ENCODE peak calls at places on chromosomes 5 and 9, in six cellular contexts. E is cardiac muscle cell, Y is AG10803, F is right cardiac atrium, D is NCI-H1694, J is tibial nerve. T is an unnamed sample.

GRCh38 chr5:1723476-1723875 is 76.2 kb downstream of the MRPL36 start:
- DNase-seq in E (no peak), Y (no peak), F (no peak), D (no peak), J (no peak), T (peak; percentile 23)

GRCh38 chr5:93611900-93612898 is 29.2 kb downstream of the NR2F1 start:
- DNase-seq in E (peak; percentile 52), Y (peak; percentile 25), F (peak; percentile 73), D (no peak), J (no peak), T (no peak)

GRCh38 chr9:136856078-136856474 is 3.9 kb downstream of the MAMDC4 start:
- DNase-seq in E (no peak), Y (no peak), F (peak; percentile 50), D (no peak), J (no peak), T (peak; percentile 39)

GRCh38 chr5:57175586-57175985 is 1.7 kb downstream of the GPBP1 start:
- DNase-seq in E (no peak), Y (no peak), F (no peak), D (no peak), J (no peak), T (no peak)

GRCh38 chr5:168334161-168335094 is 43.0 kb downstream of the WWC1 start:
- DNase-seq in E (peak; percentile 79), Y (peak; percentile 86), F (no peak), D (no peak), J (no peak), T (no peak)

GRCh38 chr5:94618029-94618492 is 343 bp downstream of the KIAA0825 start:
- DNase-seq in E (peak; percentile 72), Y (peak; percentile 55), F (peak; percentile 88), D (no peak), J (peak; percentile 21), T (no peak)

GRCh38 chr9:18496586-18496985 is 22.6 kb downstream of the ADAMTSL1 start:
- DNase-seq in E (no peak), Y (peak; percentile 62), F (no peak), D (no peak), J (no peak), T (no peak)

GRCh38 chr5:136802382-136802781 is 437.0 kb upstream of the TRPC7 start:
- DNase-seq in E (peak; percentile 5), Y (peak; percentile 43), F (no peak), D (peak; percentile 42), J (no peak), T (no peak)

GRCh38 chr5:112883192-112883591 is 22.1 kb downstream of the SRP19 start:
- DNase-seq in E (no peak), Y (no peak), F (no peak), D (no peak), J (no peak), T (no peak)

GRCh38 chr5:74392698-74393431 is 247.7 kb downstream of the ENC1 start:
- DNase-seq in E (no peak), Y (no peak), F (no peak), D (no peak), J (no peak), T (no peak)

GRCh38 chr9:70615566-70616138 is 201.2 kb upstream of the KLF9 start:
- DNase-seq in E (no peak), Y (no peak), F (no peak), D (no peak), J (no peak), T (no peak)

GRCh38 chr9:981491-981898 is 5.0 kb downstream of the DMRT3 start:
- DNase-seq in E (peak; percentile 30), Y (no peak), F (no peak), D (no peak), J (no peak), T (no peak)

GRCh38 chr5:142925795-142926194 is 155.6 kb downstream of the ARHGAP26 start:
- DNase-seq in E (no peak), Y (peak; percentile 82), F (no peak), D (no peak), J (no peak), T (no peak)

GRCh38 chr9:114248274-114248673 is 74.6 kb upstream of the ORM1 start:
- DNase-seq in E (no peak), Y (no peak), F (no peak), D (no peak), J (no peak), T (no peak)